ENCODE peak calls at places on chromosomes 3 and 15, in four cellular contexts. H, E, B and I are unnamed samples.

GRCh38 chr15:39338251-39338650 is 242.6 kb upstream of the THBS1 start:
- DNase-seq in H (no peak), E (no peak), B (no peak), I (no peak)

GRCh38 chr3:45347329-45348000 is 40.9 kb upstream of the LARS2 start:
- DNase-seq in H (no peak), E (no peak), B (no peak), I (no peak)

GRCh38 chr3:150349314-150350097 is 58.6 kb upstream of the TSC22D2 start:
- DNase-seq in H (no peak), E (no peak), B (no peak), I (no peak)

GRCh38 chr3:40875581-40875980 is 323.7 kb upstream of the CTNNB1 start:
- DNase-seq in H (no peak), E (no peak), B (no peak), I (no peak)

GRCh38 chr3:156675744-156676466 is 1.5 kb downstream of the TIPARP start:
- DNase-seq in H (peak; percentile 25), E (peak; percentile 69), B (no peak), I (no peak)

GRCh38 chr3:33439421-33440327 is 531 bp downstream of the UBP1 start:
- DNase-seq in H (peak; percentile 56), E (no peak), B (peak; percentile 60), I (peak; percentile 86)

GRCh38 chr3:147356909-147357733 is 49.2 kb downstream of the ZIC4 start:
- DNase-seq in H (no peak), E (no peak), B (peak; percentile 73), I (no peak)

GRCh38 chr3:10945683-10946287 is 46.8 kb upstream of the SLC6A1 start:
- DNase-seq in H (peak; percentile 39), E (no peak), B (peak; percentile 92), I (no peak)

GRCh38 chr3:176978441-176978840 is 218.8 kb downstream of the TBL1XR1 start:
- DNase-seq in H (no peak), E (no peak), B (no peak), I (no peak)

GRCh38 chr3:43785551-43785950 is 94.8 kb downstream of the ABHD5 start:
- DNase-seq in H (no peak), E (no peak), B (no peak), I (no peak)

GRCh38 chr15:52780172-52780980 is 9.8 kb downstream of the ONECUT1 start:
- DNase-seq in H (peak; percentile 68), E (peak; percentile 48), B (peak; percentile 88), I (no peak)
- H3K4me3 ChIP-seq in H (no peak overlapping the region), E (no peak overlapping the region), B (no peak overlapping the region), I (no peak overlapping the region)

GRCh38 chr3:108722724-108723123 is 34.5 kb downstream of the RETNLB start:
- DNase-seq in H (no peak), E (no peak), B (no peak), I (no peak)

GRCh38 chr3:108728934-108729333 is 28.3 kb downstream of the RETNLB start:
- DNase-seq in H (no peak), E (no peak), B (no peak), I (no peak)

GRCh38 chr3:108728105-108728504 is 29.1 kb downstream of the RETNLB start:
- DNase-seq in H (no peak), E (no peak), B (no peak), I (no peak)

GRCh38 chr3:108719178-108719577 is 38.0 kb downstream of the RETNLB start:
- DNase-seq in H (no peak), E (no peak), B (no peak), I (no peak)

DNA sequence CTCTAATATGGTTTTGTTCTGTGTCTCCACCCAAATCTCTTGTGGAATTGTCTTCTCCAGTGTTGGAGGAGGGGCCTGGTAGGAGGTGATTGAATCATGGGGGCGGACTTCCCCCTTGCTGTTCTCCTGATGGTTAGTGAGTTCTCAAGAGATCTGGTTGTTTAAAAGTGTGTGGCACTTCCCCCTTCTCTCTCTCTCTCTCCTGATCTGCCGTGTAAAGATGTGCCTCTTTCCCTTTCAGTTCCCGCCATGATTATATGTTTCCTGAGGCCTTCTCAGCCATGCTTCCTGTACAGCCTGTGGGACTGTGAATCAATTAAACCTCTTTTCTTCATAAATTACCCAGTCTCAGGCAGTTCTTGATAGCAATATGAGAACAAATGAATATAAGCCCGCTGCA is 33.1 kb downstream of the RETNLB start:
- DNase-seq in H (no peak), E (no peak), B (no peak), I (no peak)
- TF ChIP-seq POLR2AphosphoS5 in H (no peak), E (no peak), B (no peak), I (no peak)

GRCh38 chr3:78086150-78086549 is 1046.3 kb downstream of the ROBO2 start:
- DNase-seq in H (no peak), E (no peak), B (no peak), I (no peak)
- H3K4me3 ChIP-seq in H (no peak overlapping the region), E (no peak overlapping the region), B (no peak overlapping the region), I (no peak overlapping the region)

DNA sequence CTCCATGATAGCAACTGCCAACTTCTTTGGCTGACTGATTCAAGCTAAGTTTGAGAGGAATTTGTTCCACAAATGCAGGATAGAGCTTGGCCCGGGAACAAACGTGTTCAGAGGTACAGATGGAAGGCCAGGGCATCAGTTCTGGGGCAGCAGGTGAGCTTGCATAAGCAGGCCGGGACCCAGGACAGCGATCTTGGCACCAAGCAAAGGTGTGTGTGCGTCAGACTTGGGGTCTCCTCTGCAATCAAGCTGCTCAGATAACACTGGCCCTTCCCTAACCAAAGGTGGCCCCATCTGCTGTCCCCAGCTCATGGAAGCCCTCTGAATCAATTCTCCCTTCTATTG is 155.6 kb downstream of the MEGF11 start:
- DNase-seq in H (no peak), E (no peak), B (no peak), I (no peak)
- TF ChIP-seq POLR2AphosphoS5 in H (no peak), E (no peak), B (no peak), I (no peak)